ENCODE peak calls at places on chromosomes 7 and 10, in ten cellular contexts. E is A549; O is heart left ventricle; D is DND-41; F is naive thymus-derived CD4-positive, alpha-beta T cell; V is osteoblast; P is GM23248; H is right cardiac atrium; K is mucosa of descending colon; I is esophagus squamous epithelium. Z is an unnamed sample. For H3K4me1, the result is how much of the 10 kb centered on the place peaks cover.

GRCh38 chr7:112933598-112933997 is 143.4 kb upstream of the TMEM168 start:
- DNase-seq in E (no peak), O (no peak), D (no peak), F (no peak), V (no peak), P (no peak), H (no peak), K (no peak), I (no peak), Z (no peak)

GRCh38 chr7:107206706-107207105 is 37.9 kb downstream of the HBP1 start:
- DNase-seq in E (no peak), O (no peak), D (no peak), F (no peak), V (no peak), P (no peak), H (no peak), K (no peak), I (no peak), Z (no peak)

GRCh38 chr10:89954787-89955566 is 253.6 kb downstream of the KIF20B start:
- DNase-seq in E (no peak), O (no peak), D (no peak), F (no peak), V (peak), P (peak), H (no peak), K (no peak), I (no peak), Z (no peak)

GRCh38 chr7:17521437-17521836 is 223.0 kb downstream of the AHR start:
- DNase-seq in E (no peak), O (no peak), D (no peak), F (no peak), V (peak), P (peak), H (no peak), K (no peak), I (no peak), Z (no peak)

GRCh38 chr10:125786547-125786946 is 10.9 kb upstream of the MMP21 start:
- DNase-seq in E (no peak), O (no peak), D (no peak), F (no peak), V (no peak), P (no peak), H (no peak), K (no peak), I (no peak), Z (no peak)

GRCh38 chr7:143362126-143362961 is at the start of gene FAM131B:
- DNase-seq in E (no peak), O (no peak), D (peak), F (no peak), V (peak), P (peak), H (no peak), K (peak), I (no peak), Z (no peak)

GRCh38 chr10:78900715-78901430 is 167.9 kb upstream of the ZMIZ1 start:
- DNase-seq in E (no peak), O (peak), D (no peak), F (no peak), V (no peak), P (no peak), H (no peak), K (no peak), I (no peak), Z (no peak)

GRCh38 chr10:33901166-33901565 is 566.7 kb upstream of the NRP1 start:
- DNase-seq in E (no peak), O (no peak), D (no peak), F (no peak), V (no peak), P (peak), H (no peak), K (no peak), I (no peak), Z (peak)

GRCh38 chr10:129365767-129366400 is 101.2 kb upstream of the MGMT start:
- DNase-seq in E (peak), O (no peak), D (peak), F (no peak), V (no peak), P (peak), H (no peak), K (no peak), I (no peak), Z (no peak)

GRCh38 chr10:112461029-112461887 is 14.2 kb downstream of the VTI1A start:
- DNase-seq in E (peak), O (no peak), D (peak), F (no peak), V (peak), P (peak), H (no peak), K (no peak), I (no peak), Z (no peak)

GRCh38 chr10:16381083-16381482 is 55.7 kb upstream of the PTER start:
- DNase-seq in E (peak), O (no peak), D (no peak), F (no peak), V (no peak), P (no peak), H (no peak), K (no peak), I (no peak), Z (no peak)

GRCh38 chr7:139762886-139763285 is 14.9 kb downstream of the HIPK2 start:
- DNase-seq in E (no peak), O (no peak), D (no peak), F (no peak), V (no peak), P (peak), H (no peak), K (no peak), I (no peak), Z (no peak)

GRCh38 chr7:44667190-44667589 is 60.8 kb downstream of the OGDH start:
- DNase-seq in E (no peak), O (no peak), D (no peak), F (no peak), V (no peak), P (no peak), H (no peak), K (no peak), I (no peak), Z (no peak)

GRCh38 chr7:25857376-25858067 is 294.5 kb upstream of the NFE2L3 start:
- DNase-seq in E (peak), O (no peak), D (no peak), F (no peak), V (peak), P (peak), H (peak), K (peak), I (no peak), Z (no peak)

GRCh38 chr7:102303669-102304422 is 17.2 kb downstream of the SH2B2 start:
- DNase-seq in E (no peak), O (no peak), D (no peak), F (no peak), V (peak), P (no peak), H (no peak), K (no peak), I (no peak), Z (no peak)

GRCh38 chr10:67883710-67884312 is 645 bp upstream of the SIRT1 start:
- DNase-seq in E (no peak), O (peak), D (no peak), F (no peak), V (peak), P (peak), H (no peak), K (no peak), I (no peak), Z (no peak)

GRCh38 chr7:121608785-121609184 is 212.7 kb upstream of the FAM3C start:
- DNase-seq in E (no peak), O (no peak), D (no peak), F (no peak), V (no peak), P (no peak), H (no peak), K (no peak), I (no peak), Z (no peak)

GRCh38 chr7:109890622-109891021 is 1200.3 kb upstream of the LRRN3 start:
- DNase-seq in E (no peak), O (no peak), D (no peak), F (no peak), V (no peak), P (no peak), H (no peak), K (no peak), I (no peak), Z (no peak)

GRCh38 chr7:128833148-128833938 is 3.1 kb downstream of the FLNC start:
- DNase-seq in E (no peak), O (peak), D (no peak), F (no peak), V (peak), P (peak), H (peak), K (no peak), I (no peak), Z (no peak)

GRCh38 chr7:27122075-27122910 is 8.3 kb downstream of the HOXA4 start:
- DNase-seq in E (peak), O (no peak), D (no peak), F (no peak), V (peak), P (no peak), H (no peak), K (peak), I (no peak), Z (no peak)

GRCh38 chr10:3494131-3494878 is 290.7 kb downstream of the KLF6 start:
- DNase-seq in E (no peak), O (peak), D (no peak), F (no peak), V (no peak), P (no peak), H (no peak), K (no peak), I (no peak), Z (no peak)

GRCh38 chr7:82534687-82535086 is 91.1 kb upstream of the CACNA2D1 start:
- DNase-seq in E (peak), O (no peak), D (no peak), F (no peak), V (no peak), P (peak), H (no peak), K (no peak), I (no peak), Z (no peak)

GRCh38 chr10:10599994-10600393 is 417.7 kb upstream of the CELF2 start:
- DNase-seq in E (no peak), O (no peak), D (no peak), F (no peak), V (no peak), P (peak), H (no peak), K (no peak), I (no peak), Z (no peak)

GRCh38 chr7:105198223-105198622 is 184.2 kb downstream of the KMT2E start:
- DNase-seq in E (peak), O (no peak), D (no peak), F (no peak), V (peak), P (peak), H (no peak), K (no peak), I (no peak), Z (no peak)

GRCh38 chr10:109650228-109650627 is 273.1 kb downstream of the XPNPEP1 start:
- DNase-seq in E (no peak), O (no peak), D (no peak), F (no peak), V (no peak), P (no peak), H (no peak), K (no peak), I (no peak), Z (no peak)

GRCh38 chr10:92239600-92240288 is 51.1 kb downstream of the CPEB3 start:
- DNase-seq in E (no peak), O (peak), D (peak), F (peak), V (peak), P (peak), H (peak), K (peak), I (no peak), Z (no peak)

GRCh38 chr7:103958284-103958818 is 31.1 kb downstream of the RELN start:
- DNase-seq in E (no peak), O (no peak), D (no peak), F (no peak), V (no peak), P (no peak), H (no peak), K (no peak), I (no peak), Z (no peak)

GRCh38 chr7:77348371-77348813 is 67.8 kb downstream of the GSAP start:
- DNase-seq in E (no peak), O (peak), D (no peak), F (no peak), V (peak), P (peak), H (peak), K (no peak), I (no peak), Z (no peak)

GRCh38 chr7:38704751-38705150 is 73.6 kb upstream of the AMPH start:
- DNase-seq in E (no peak), O (no peak), D (no peak), F (no peak), V (peak), P (peak), H (no peak), K (no peak), I (no peak), Z (no peak)

GRCh38 chr7:79455173-79455790 is 1.8 kb upstream of the MAGI2 start:
- DNase-seq in E (no peak), O (peak), D (no peak), F (no peak), V (no peak), P (no peak), H (peak), K (no peak), I (no peak), Z (no peak)

GRCh38 chr7:158957507-158957900 is 101.1 kb downstream of the DYNC2I1 start:
- DNase-seq in E (no peak), O (no peak), D (no peak), F (no peak), V (no peak), P (no peak), H (peak), K (no peak), I (no peak), Z (no peak)

GRCh38 chr7:77327067-77327931 is 88.8 kb downstream of the GSAP start:
- DNase-seq in E (no peak), O (no peak), D (no peak), F (no peak), V (peak), P (peak), H (peak), K (no peak), I (no peak), Z (no peak)

GRCh38 chr10:91194497-91195179 is 25.8 kb upstream of the PCGF5 start:
- DNase-seq in E (no peak), O (no peak), D (no peak), F (no peak), V (peak), P (peak), H (no peak), K (no peak), I (no peak), Z (no peak)

GRCh38 chr7:66804001-66804400 is 63.5 kb downstream of the RABGEF1 start:
- DNase-seq in E (no peak), O (no peak), D (no peak), F (no peak), V (peak), P (peak), H (no peak), K (no peak), I (no peak), Z (no peak)

GRCh38 chr7:106041140-106041717 is 70.9 kb downstream of the SYPL1 start:
- DNase-seq in E (peak), O (no peak), D (peak), F (no peak), V (no peak), P (peak), H (no peak), K (no peak), I (no peak), Z (no peak)

GRCh38 chr7:157662110-157662791 is 325.4 kb downstream of the DNAJB6 start:
- DNase-seq in E (no peak), O (no peak), D (no peak), F (no peak), V (no peak), P (no peak), H (no peak), K (no peak), I (no peak), Z (no peak)

GRCh38 chr7:157016024-157016351 is 5.5 kb upstream of the MNX1 start:
- DNase-seq in E (no peak), O (no peak), D (no peak), F (no peak), V (peak), P (no peak), H (no peak), K (no peak), I (no peak), Z (no peak)

DNA sequence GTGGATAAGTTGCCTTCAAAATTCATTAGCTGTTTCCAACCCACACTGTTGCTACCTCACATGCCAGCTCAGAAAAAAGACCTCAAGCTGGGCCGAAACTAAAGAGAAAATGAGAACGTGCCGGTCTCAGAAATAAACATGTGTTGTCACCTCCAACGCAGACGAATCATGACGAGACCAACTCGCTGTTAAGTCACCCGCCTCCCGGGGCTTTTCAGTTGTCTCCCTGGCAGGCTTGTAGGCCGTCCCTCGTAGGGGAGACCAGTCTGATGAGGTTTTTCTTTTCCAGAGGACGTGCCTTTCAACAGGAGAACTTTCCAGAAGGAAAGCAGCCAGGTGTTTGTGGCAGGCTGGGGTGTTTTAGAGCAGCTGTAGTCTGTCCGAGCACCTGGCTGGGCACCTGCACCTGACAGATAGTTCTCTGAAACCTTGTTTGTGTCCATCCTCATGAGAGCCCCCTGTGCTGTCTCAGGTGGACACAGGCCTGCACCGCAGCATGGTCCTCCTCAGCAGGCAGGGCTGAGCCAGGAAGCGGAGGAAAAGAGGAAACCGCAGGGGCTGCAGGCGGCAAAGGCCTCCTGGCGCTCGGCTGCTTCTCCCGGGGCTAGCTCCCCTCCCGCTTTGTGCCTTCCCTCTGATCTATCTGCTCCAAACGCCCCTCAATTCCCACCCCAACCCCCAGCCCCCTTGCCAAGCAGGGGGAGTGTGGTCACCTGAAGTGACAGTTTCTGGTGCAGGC is 78.8 kb downstream of the CHST15 start:
- DNase-seq in E (no peak), O (no peak), D (no peak), F (no peak), V (peak), P (no peak), H (no peak), K (no peak), I (no peak), Z (no peak)
- H3K4me3 ChIP-seq in E (no peak), O (no peak), D (no peak), F (no peak), V (no peak), P (no peak), H (no peak), K (no peak), I (no peak), Z (no peak)

GRCh38 chr10:44968101-44968886 is 8.7 kb downstream of the RASSF4 start:
- DNase-seq in E (no peak), O (no peak), D (peak), F (no peak), V (peak), P (peak), H (no peak), K (no peak), I (no peak), Z (no peak)
- H3K4me1 ChIP-seq in E (under half), O (under half), D (under half), F (under half), V (under half), P (under half), H (half or more), K (under half), I (half or more), Z (half or more)

DNA sequence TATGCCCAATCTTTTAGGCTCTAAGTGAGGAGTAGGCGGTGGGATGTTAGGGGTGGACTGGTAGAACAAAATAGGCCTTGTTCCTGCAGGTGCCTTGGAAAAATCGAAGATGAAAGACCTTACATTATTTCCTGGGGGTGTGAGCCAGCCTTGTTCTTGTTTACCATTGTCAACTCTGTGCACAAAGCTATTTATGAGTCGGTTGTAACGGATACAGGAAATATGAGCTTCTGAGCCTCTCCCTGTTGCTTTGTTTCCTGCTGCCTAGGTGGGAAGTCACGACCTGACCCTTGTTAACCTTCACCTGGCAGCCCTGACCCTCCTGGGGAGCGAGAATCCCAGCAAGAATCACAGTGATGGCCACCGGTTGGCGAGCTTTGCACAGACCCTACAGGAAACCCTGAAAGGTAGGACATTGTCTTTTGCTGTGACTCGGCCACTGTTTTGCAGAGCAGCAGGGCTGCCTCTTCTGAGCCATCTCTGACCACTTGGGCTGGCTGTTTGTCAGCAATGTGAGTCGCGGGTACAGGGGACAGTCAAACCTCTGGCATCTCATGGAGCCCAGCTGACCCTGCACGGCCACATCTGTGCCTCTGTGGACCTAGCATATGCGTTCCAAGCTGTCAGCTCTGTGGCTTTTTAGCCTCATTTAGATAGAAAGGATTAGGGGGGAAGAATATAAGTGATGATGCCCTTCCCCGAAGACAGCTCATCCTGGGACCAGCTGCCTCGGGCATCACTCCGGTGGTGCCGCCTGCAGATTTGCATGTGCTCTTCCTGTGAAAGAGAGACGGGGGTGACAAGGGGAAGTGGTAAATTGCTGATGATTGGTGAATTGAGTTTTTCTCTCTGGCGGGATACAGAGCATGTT is 102.1 kb upstream of the ANLN start:
- DNase-seq in E (peak), O (no peak), D (peak), F (peak), V (peak), P (peak), H (no peak), K (peak), I (no peak), Z (no peak)
- H3K4me3 ChIP-seq in E (no peak), O (no peak), D (no peak), F (peak), V (no peak), P (no peak), H (no peak), K (no peak), I (peak), Z (no peak)

GRCh38 chr7:233456-234035 is 41.2 kb downstream of the FAM20C start:
- DNase-seq in E (no peak), O (peak), D (no peak), F (no peak), V (no peak), P (peak), H (peak), K (no peak), I (no peak), Z (no peak)
- H3K4me1 ChIP-seq in E (under half), O (under half), D (under half), F (under half), V (under half), P (under half), H (under half), K (under half), I (half or more), Z (half or more)

GRCh38 chr7:130909881-130910672 is 176.1 kb upstream of the KLF14 start:
- DNase-seq in E (no peak), O (no peak), D (no peak), F (no peak), V (no peak), P (peak), H (no peak), K (no peak), I (no peak), Z (no peak)
- H3K4me3 ChIP-seq in E (peak), O (no peak), D (no peak), F (no peak), V (peak), P (peak), H (no peak), K (no peak), I (peak), Z (no peak)